ENCODE peak calls at places on chromosome 16, in six cellular contexts. P, C, U, O, Y and X are unnamed samples.

GRCh38 chr16:75241955-75242354 is 9.5 kb downstream of the BCAR1 start:
- DNase-seq in Y (no peak), U (no peak), C (no peak), O (no peak), P (no peak), X (no peak)

GRCh38 chr16:2954228-2954627 is 9.8 kb upstream of the KREMEN2 start:
- DNase-seq in U (no peak), Y (no peak), P (no peak), C (no peak), O (no peak), X (no peak)

GRCh38 chr16:84013787-84014569 is 28.6 kb downstream of the SLC38A8 start:
- DNase-seq in O (peak; percentile 2), C (peak; percentile 97), Y (no peak), U (peak; percentile 73), P (no peak), X (peak; percentile 70)

GRCh38 chr16:54175552-54176375 is 110.8 kb downstream of the IRX3 start:
- DNase-seq in P (no peak), Y (no peak), C (no peak), O (no peak), U (no peak), X (peak; percentile 46)

GRCh38 chr16:63695347-63695746 is 1426.5 kb downstream of the CDH11 start:
- DNase-seq in P (no peak), U (no peak), Y (no peak), C (no peak), O (no peak), X (no peak)

GRCh38 chr16:67241008-67241900 is 6.0 kb downstream of the FHOD1 start:
- DNase-seq in C (no peak), U (peak; percentile 90), O (peak; percentile 92), P (peak; percentile 82), Y (peak; percentile 45), X (peak; percentile 73)

GRCh38 chr16:61926766-61927165 is 109.5 kb downstream of the CDH8 start:
- DNase-seq in U (no peak), Y (no peak), O (no peak), C (no peak), P (no peak), X (peak; percentile 27)

GRCh38 chr16:68685685-68686478 is 40.8 kb downstream of the CDH3 start:
- DNase-seq in P (no peak), Y (no peak), C (no peak), U (no peak), O (no peak), X (no peak)

GRCh38 chr16:84560269-84560668 is 55.8 kb upstream of the MEAK7 start:
- DNase-seq in U (no peak), P (no peak), Y (no peak), C (no peak), O (no peak), X (no peak)

GRCh38 chr16:84042879-84043485 is 387 bp upstream of the SLC38A8 start:
- DNase-seq in Y (no peak), P (no peak), O (no peak), U (no peak), C (peak; percentile 28), X (no peak)

GRCh38 chr16:3101018-3101840 is 2.1 kb upstream of the ZSCAN10 start:
- DNase-seq in O (no peak), Y (no peak), U (no peak), C (peak; percentile 79), P (no peak), X (peak; percentile 50)

GRCh38 chr16:49454426-49455180 is 81.0 kb downstream of the C16orf78 start:
- DNase-seq in O (no peak), C (no peak), Y (peak; percentile 3), P (no peak), U (no peak), X (no peak)

GRCh38 chr16:51900221-51900780 is 646.6 kb downstream of the TOX3 start:
- DNase-seq in Y (no peak), U (no peak), P (no peak), O (peak; percentile 59), C (no peak), X (no peak)

GRCh38 chr16:48164907-48165715 is 9.3 kb upstream of the ABCC12 start:
- DNase-seq in O (peak; percentile 65), U (peak; percentile 82), Y (peak; percentile 29), P (peak; percentile 62), C (peak; percentile 79), X (peak; percentile 77)

GRCh38 chr16:67547423-67548264 is 14.7 kb upstream of the CTCF start:
- DNase-seq in Y (peak; percentile 38), P (no peak), U (no peak), C (no peak), O (no peak), X (no peak)

GRCh38 chr16:21649196-21649595 is 3.2 kb downstream of the IGSF6 start:
- DNase-seq in Y (no peak), O (no peak), U (no peak), C (no peak), P (no peak), X (no peak)

GRCh38 chr16:47753620-47754019 is 292.5 kb downstream of the PHKB start:
- DNase-seq in Y (no peak), C (no peak), P (no peak), U (no peak), O (no peak), X (no peak)

GRCh38 chr16:7367309-7367708 is 34.7 kb downstream of the RBFOX1 start:
- DNase-seq in C (no peak), P (no peak), O (no peak), U (no peak), Y (no peak), X (no peak)

GRCh38 chr16:84014570-84015327 is 27.8 kb downstream of the SLC38A8 start:
- DNase-seq in C (no peak), Y (no peak), P (no peak), O (no peak), U (no peak), X (no peak)

GRCh38 chr16:48138543-48138942 is 17.2 kb downstream of the ABCC12 start:
- DNase-seq in P (no peak), Y (no peak), U (no peak), C (no peak), O (no peak), X (no peak)

GRCh38 chr16:51337662-51338061 is 186.6 kb upstream of the SALL1 start:
- DNase-seq in U (no peak), O (no peak), C (peak; percentile 20), P (no peak), Y (no peak), X (no peak)

GRCh38 chr16:23024044-23024443 is 125.2 kb downstream of the USP31 start:
- DNase-seq in O (no peak), Y (no peak), P (no peak), U (no peak), C (no peak), X (no peak)

GRCh38 chr16:67415872-67416793 is at the start of gene ZDHHC1:
- DNase-seq in P (no peak), O (peak; percentile 61), C (peak; percentile 89), U (peak; percentile 78), Y (peak; percentile 61), X (peak; percentile 67)

GRCh38 chr16:55817236-55817912 is 15.5 kb downstream of the CES1 start:
- DNase-seq in P (no peak), Y (no peak), U (peak; percentile 10), O (no peak), C (no peak), X (no peak)

GRCh38 chr16:27402964-27403600 is 1.1 kb downstream of the IL21R start:
- DNase-seq in P (no peak), C (no peak), Y (no peak), O (no peak), U (no peak), X (no peak)

GRCh38 chr16:27402569-27402963 is 592 bp downstream of the IL21R start:
- DNase-seq in Y (no peak), O (no peak), U (no peak), C (no peak), P (no peak), X (no peak)

GRCh38 chr16:27401768-27402568 is at the start of gene IL21R:
- DNase-seq in P (no peak), O (peak; percentile 61), U (peak; percentile 67), C (peak; percentile 14), Y (peak; percentile 20), X (peak; percentile 68)

GRCh38 chr16:27404163-27404823 is 2.3 kb downstream of the IL21R start:
- DNase-seq in Y (no peak), O (no peak), C (no peak), U (no peak), P (no peak), X (no peak)

DNA sequence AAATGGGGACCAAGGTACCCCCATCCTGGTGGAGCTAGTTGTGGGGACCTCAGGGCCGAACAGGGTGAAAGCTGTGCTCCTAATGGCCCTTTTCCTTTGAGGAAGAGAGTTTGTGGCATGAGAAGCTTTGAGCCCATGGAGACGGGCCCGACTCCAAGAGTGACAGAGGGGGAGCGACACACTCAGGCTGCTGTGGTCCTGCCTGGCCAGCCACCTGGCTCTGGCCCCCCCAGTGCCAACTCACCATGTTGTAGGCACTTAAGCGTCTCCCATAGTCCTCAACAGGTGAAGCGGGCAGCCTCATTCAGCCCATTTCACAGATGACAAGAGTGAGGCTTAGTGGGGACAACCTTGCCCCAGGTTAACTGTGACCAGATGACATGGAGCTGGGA is 1.6 kb downstream of the IL21R start:
- DNase-seq in C (no peak), O (no peak), P (no peak), Y (no peak), U (no peak), X (no peak)
- H3K4me3 ChIP-seq in C (no peak overlapping the region), O (no peak overlapping the region), P (no peak overlapping the region), Y (no peak overlapping the region), U (no peak overlapping the region), X (no peak overlapping the region)

GRCh38 chr16:81938331-81939163 is 72.7 kb downstream of the SDR42E1 start:
- DNase-seq in U (no peak), O (no peak), Y (no peak), C (no peak), P (no peak), X (no peak)

GRCh38 chr16:81937305-81938038 is 73.8 kb downstream of the SDR42E1 start:
- DNase-seq in P (no peak), Y (no peak), C (no peak), O (no peak), U (no peak), X (peak; percentile 32)

GRCh38 chr16:81945665-81946064 is 65.6 kb downstream of the SDR42E1 start:
- DNase-seq in O (peak; percentile 12), U (no peak), Y (no peak), C (no peak), P (no peak), X (peak; percentile 27)

GRCh38 chr16:81939164-81940067 is 71.9 kb downstream of the SDR42E1 start:
- DNase-seq in P (no peak), U (no peak), O (no peak), C (peak; percentile 57), Y (no peak), X (no peak)

GRCh38 chr16:81940781-81941560 is 70.3 kb downstream of the SDR42E1 start:
- DNase-seq in C (peak; percentile 16), O (peak; percentile 64), Y (no peak), U (no peak), P (no peak), X (peak; percentile 81)
- TF ChIP-seq CTCF in C (peak; percentile 64), O (peak; percentile 60), Y (peak; percentile 24), U (peak; percentile 55), P (no peak), X (peak; percentile 55)

GRCh38 chr16:85870159-85870558 is 28.8 kb upstream of the IRF8 start:
- DNase-seq in Y (no peak), U (peak; percentile 52), P (no peak), O (no peak), C (no peak), X (no peak)
- H3K4me3 ChIP-seq in Y (no peak overlapping the region), U (no peak overlapping the region), P (no peak overlapping the region), O (no peak overlapping the region), C (no peak overlapping the region), X (no peak overlapping the region)

GRCh38 chr16:715448-716249 is 731 bp downstream of the METRN start:
- DNase-seq in Y (no peak), U (no peak), C (peak; percentile 83), O (no peak), P (no peak), X (peak; percentile 39)
- TF ChIP-seq CTCF in Y (no peak), U (no peak), C (peak; percentile 42), O (peak; percentile 38), P (no peak), X (no peak)

GRCh38 chr16:72475688-72476087 is 303.7 kb upstream of the PMFBP1 start:
- DNase-seq in C (no peak), P (no peak), O (no peak), Y (no peak), U (no peak), X (no peak)
- H3K4me3 ChIP-seq in C (no peak overlapping the region), P (no peak overlapping the region), O (no peak overlapping the region), Y (no peak overlapping the region), U (no peak overlapping the region), X (no peak overlapping the region)